ENCODE peak calls at places on chromosomes 2 and 18, in nine cellular contexts. L is WERI-Rb-1, K is astrocyte of the spinal cord, U is K562, B is AG09309, D is psoas muscle, A is HAP-1, J is GM12865, W is skeletal muscle cell. N is an unnamed sample.

GRCh38 chr2:230881840-230882239 is 17.1 kb downstream of the ITM2C start:
- DNase-seq in K (no peak), A (no peak), W (no peak), L (no peak), B (no peak), D (no peak), J (no peak), U (no peak), N (no peak)

GRCh38 chr18:11991021-11991770 is 9.9 kb downstream of the IMPA2 start:
- DNase-seq in D (peak), U (no peak), J (no peak), L (no peak), K (no peak), A (no peak), B (no peak), W (no peak), N (no peak)

GRCh38 chr18:49597152-49597551 is 35.3 kb downstream of the LIPG start:
- DNase-seq in W (no peak), L (peak), U (no peak), J (no peak), A (peak), B (no peak), K (no peak), D (no peak), N (no peak)

GRCh38 chr18:31512203-31512764 is 14.3 kb downstream of the DSG2 start:
- DNase-seq in J (no peak), U (no peak), W (peak), A (no peak), B (no peak), D (no peak), L (no peak), K (peak), N (no peak)

GRCh38 chr18:70377317-70377799 is 88.5 kb downstream of the SOCS6 start:
- DNase-seq in J (no peak), U (no peak), D (no peak), K (no peak), L (no peak), A (no peak), B (no peak), W (no peak), N (no peak)

GRCh38 chr2:160338891-160339290 is 138.8 kb upstream of the ITGB6 start:
- DNase-seq in W (no peak), J (no peak), L (peak), B (no peak), A (no peak), K (no peak), D (no peak), U (no peak), N (no peak)

GRCh38 chr2:46299365-46300263 is 2.4 kb downstream of the EPAS1 start:
- DNase-seq in W (peak), D (peak), K (peak), L (peak), B (no peak), J (no peak), A (peak), U (peak), N (no peak)

GRCh38 chr2:112722816-112723555 is 2.2 kb downstream of the NT5DC4 start:
- DNase-seq in D (no peak), W (no peak), J (no peak), K (no peak), L (no peak), B (no peak), U (no peak), A (no peak), N (no peak)

GRCh38 chr2:30276455-30276911 is 45.1 kb downstream of the LBH start:
- DNase-seq in U (no peak), L (no peak), D (no peak), W (no peak), A (no peak), K (no peak), J (peak), B (no peak), N (no peak)

GRCh38 chr18:10141559-10141958 is 227.7 kb downstream of the VAPA start:
- DNase-seq in D (no peak), K (no peak), W (no peak), U (no peak), B (no peak), L (no peak), A (no peak), J (no peak), N (no peak)

GRCh38 chr18:26455639-26456038 is 92.7 kb downstream of the KCTD1 start:
- DNase-seq in D (no peak), A (no peak), L (no peak), B (no peak), U (no peak), W (no peak), J (no peak), K (no peak), N (no peak)

GRCh38 chr2:148957023-148957422 is 81.5 kb upstream of the LYPD6B start:
- DNase-seq in B (no peak), D (no peak), K (no peak), L (no peak), U (no peak), J (no peak), W (no peak), A (no peak), N (no peak)

GRCh38 chr18:51617572-51618260 is 420.2 kb upstream of the MEX3C start:
- DNase-seq in B (no peak), W (no peak), U (no peak), D (no peak), K (no peak), J (no peak), A (no peak), L (no peak), N (no peak)

GRCh38 chr2:103448416-103448815 is 686.6 kb downstream of the TMEM182 start:
- DNase-seq in J (no peak), W (no peak), K (no peak), L (no peak), B (no peak), U (no peak), A (no peak), D (no peak), N (no peak)

GRCh38 chr2:200603972-200604371 is 18.2 kb downstream of the AOX1 start:
- DNase-seq in K (peak), W (peak), J (no peak), U (no peak), A (no peak), D (no peak), L (no peak), B (no peak), N (no peak)

GRCh38 chr18:71784777-71785176 is 759.4 kb downstream of the CBLN2 start:
- DNase-seq in U (peak), K (no peak), W (no peak), L (peak), A (peak), B (no peak), D (no peak), J (no peak), N (no peak)

GRCh38 chr2:136022747-136023146 is 37.3 kb upstream of the DARS1 start:
- DNase-seq in J (no peak), U (no peak), K (no peak), D (no peak), L (no peak), B (no peak), W (no peak), A (no peak), N (no peak)

GRCh38 chr2:207330912-207331311 is 165.2 kb upstream of the KLF7 start:
- DNase-seq in J (peak), U (peak), B (peak), W (peak), A (no peak), K (peak), L (no peak), D (no peak), N (peak)

GRCh38 chr2:131016826-131017596 is 76.2 kb downstream of the FAM168B start:
- DNase-seq in A (no peak), L (no peak), W (peak), U (no peak), B (no peak), K (peak), J (no peak), D (no peak), N (peak)

GRCh38 chr2:203789613-203790012 is 78.0 kb upstream of the CTLA4 start:
- DNase-seq in A (no peak), K (no peak), J (no peak), D (no peak), B (no peak), L (no peak), U (no peak), W (no peak), N (no peak)

GRCh38 chr2:29518988-29519925 is 402.1 kb downstream of the ALK start:
- DNase-seq in W (peak), B (peak), K (peak), L (no peak), J (no peak), U (no peak), A (no peak), D (no peak), N (peak)

GRCh38 chr2:238081150-238081549 is 19.0 kb upstream of the ESPNL start:
- DNase-seq in D (peak), K (no peak), L (no peak), J (no peak), W (no peak), U (no peak), B (no peak), A (no peak), N (no peak)

GRCh38 chr2:118738524-118739308 is 108.7 kb downstream of the EN1 start:
- DNase-seq in L (no peak), B (peak), U (peak), W (peak), D (no peak), J (no peak), A (no peak), K (peak), N (peak)

GRCh38 chr2:1603059-1603458 is 141.3 kb downstream of the PXDN start:
- DNase-seq in D (no peak), A (no peak), J (no peak), B (no peak), K (no peak), U (no peak), W (no peak), L (no peak), N (no peak)

GRCh38 chr2:113175101-113175628 is 1.4 kb downstream of the PSD4 start:
- DNase-seq in J (peak), L (no peak), W (no peak), U (no peak), A (no peak), K (no peak), B (no peak), D (no peak), N (no peak)

GRCh38 chr2:46053502-46054094 is 243.6 kb upstream of the EPAS1 start:
- DNase-seq in A (no peak), B (no peak), L (no peak), U (no peak), D (no peak), J (no peak), K (no peak), W (no peak), N (no peak)

GRCh38 chr2:75606851-75607798 is 39.5 kb upstream of the MRPL19 start:
- DNase-seq in A (no peak), K (peak), L (no peak), U (no peak), D (no peak), J (no peak), W (peak), B (peak), N (peak)

GRCh38 chr2:48480526-48480925 is 49.4 kb upstream of the STON1 start:
- DNase-seq in U (no peak), D (no peak), J (no peak), W (no peak), L (no peak), A (no peak), K (no peak), B (no peak), N (no peak)

GRCh38 chr2:107932483-107932882 is 53.8 kb upstream of the SLC5A7 start:
- DNase-seq in A (no peak), J (no peak), B (no peak), U (no peak), W (peak), K (peak), L (no peak), D (no peak), N (no peak)

GRCh38 chr2:225994748-225995405 is 595.4 kb downstream of the NYAP2 start:
- DNase-seq in J (no peak), U (no peak), A (no peak), L (no peak), B (no peak), D (no peak), W (no peak), K (peak), N (no peak)

GRCh38 chr2:128413718-128414341 is 95.2 kb upstream of the HS6ST1 start:
- DNase-seq in U (no peak), D (peak), L (peak), A (no peak), J (no peak), B (no peak), K (no peak), W (no peak), N (no peak)

GRCh38 chr2:235642446-235643107 is 148.7 kb downstream of the AGAP1 start:
- DNase-seq in U (no peak), A (no peak), B (no peak), K (peak), W (peak), J (no peak), D (no peak), L (peak), N (no peak)

GRCh38 chr2:176101862-176102261 is 2.3 kb downstream of the HOXD12 start:
- DNase-seq in J (no peak), A (no peak), U (no peak), W (no peak), B (no peak), D (no peak), L (no peak), K (no peak), N (no peak)

GRCh38 chr2:47037678-47038077 is 117.4 kb downstream of the STPG4 start:
- DNase-seq in B (no peak), J (no peak), L (no peak), U (peak), K (no peak), A (no peak), D (no peak), W (no peak), N (no peak)

GRCh38 chr2:213188533-213188867 is 37.1 kb upstream of the IKZF2 start:
- DNase-seq in B (no peak), A (no peak), W (no peak), U (no peak), D (no peak), J (no peak), L (no peak), K (no peak), N (no peak)

GRCh38 chr2:28534817-28535216 is 39.0 kb downstream of the PLB1 start:
- DNase-seq in A (no peak), W (no peak), U (no peak), L (no peak), B (no peak), J (no peak), D (no peak), K (no peak), N (no peak)

GRCh38 chr2:25313711-25314513 is 27.8 kb downstream of the DNMT3A start:
- DNase-seq in L (no peak), W (no peak), K (no peak), A (no peak), B (no peak), D (no peak), U (no peak), J (no peak), N (no peak)

DNA sequence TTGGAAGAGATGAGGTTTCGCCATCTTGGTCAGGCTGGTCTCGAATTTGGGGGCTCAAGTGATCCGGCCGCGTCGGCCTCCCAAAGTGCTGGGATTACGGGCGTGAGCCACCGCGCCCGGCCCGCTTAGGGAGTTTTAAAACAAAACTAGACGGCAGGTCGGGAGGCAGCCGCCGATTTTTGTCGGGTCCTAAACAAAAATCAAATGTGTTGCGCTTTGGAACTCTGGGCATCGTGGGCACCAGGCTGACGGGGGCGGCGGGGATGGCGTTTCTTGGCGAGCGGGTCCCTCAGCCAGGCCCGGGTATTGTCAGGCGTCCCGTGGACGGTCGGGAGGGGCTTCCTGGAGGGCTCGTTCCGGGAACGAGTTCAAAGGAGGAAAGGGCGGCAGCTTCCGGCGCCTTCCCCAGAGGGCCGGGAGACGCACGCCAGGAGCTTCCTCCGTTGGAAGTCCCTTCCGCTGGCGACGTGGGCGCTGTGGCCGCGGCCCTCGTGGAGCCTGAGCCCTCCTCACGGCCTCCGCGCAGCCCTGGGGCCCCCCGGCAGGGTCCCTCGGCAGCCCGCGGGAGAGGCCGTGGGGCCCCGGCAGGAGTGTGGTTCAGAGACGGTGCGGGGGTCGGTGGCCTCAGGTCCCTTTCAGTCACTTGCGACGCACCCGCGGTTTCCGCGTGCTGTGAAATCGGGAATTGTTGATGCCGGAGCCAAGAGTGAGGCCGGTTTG is 59.2 kb downstream of the EMILIN2 start:
- DNase-seq in K (no peak), B (no peak), U (no peak), L (no peak), W (no peak), J (peak), D (peak), A (no peak), N (no peak)
- H3K4me3 ChIP-seq in K (peak), B (peak), U (no peak), L (no peak), W (peak), J (peak), D (peak), A (no peak), N (peak)

DNA sequence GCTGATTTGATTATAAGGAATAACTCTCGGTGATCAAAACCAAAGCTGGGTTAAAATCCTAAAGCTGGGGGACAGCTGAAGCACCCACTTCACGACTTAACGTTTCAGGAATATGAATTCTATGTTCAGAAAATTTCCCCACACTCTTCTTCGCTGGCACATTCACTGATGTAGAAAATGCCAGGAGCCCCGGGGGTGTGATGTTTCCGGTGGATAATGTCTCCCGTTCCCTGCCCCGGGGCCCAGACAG is 191.4 kb upstream of the TCF4 start:
- DNase-seq in L (no peak), K (no peak), B (no peak), A (peak), J (peak), W (no peak), U (no peak), D (peak), N (no peak)
- H3K4me3 ChIP-seq in L (peak), K (peak), B (peak), A (peak), J (peak), W (peak), U (peak), D (peak), N (peak)

DNA sequence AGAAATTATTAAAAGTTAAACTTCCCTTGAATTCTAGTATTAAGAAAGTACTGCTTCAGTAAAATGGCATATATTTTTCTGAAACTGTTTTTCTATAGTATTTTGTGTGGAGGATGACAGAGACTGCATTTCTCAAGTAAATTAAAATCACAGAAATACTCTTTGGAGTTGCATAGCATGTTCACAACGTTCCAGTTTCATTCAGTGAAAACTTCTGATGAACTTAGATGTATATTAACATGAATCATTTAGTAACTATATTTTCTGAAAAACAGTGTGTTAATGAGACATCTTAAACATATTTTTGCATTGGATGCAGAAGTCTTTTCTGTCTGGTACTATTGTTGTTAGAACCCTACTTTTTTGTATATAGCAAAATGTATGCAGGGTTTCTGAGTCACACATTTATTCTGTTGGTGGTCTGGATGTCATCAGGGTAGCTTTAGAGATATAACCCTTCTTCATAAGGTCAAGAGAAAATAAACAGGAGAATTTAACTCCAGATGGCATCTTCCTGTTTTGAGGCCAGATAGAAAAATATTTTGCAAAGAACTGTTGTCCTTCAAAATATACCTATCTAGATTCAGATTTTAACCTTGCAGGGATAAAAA is 5.1 kb downstream of the COL3A1 start:
- DNase-seq in K (no peak), U (no peak), A (no peak), W (no peak), L (no peak), B (no peak), D (no peak), J (no peak), N (no peak)
- H3K4me3 ChIP-seq in K (peak), U (no peak), A (no peak), W (peak), L (no peak), B (peak), D (peak), J (no peak), N (peak)

GRCh38 chr2:20013061-20013721 is 723 bp upstream of the MATN3 start:
- DNase-seq in A (no peak), W (no peak), K (peak), J (no peak), D (no peak), B (no peak), U (no peak), L (no peak), N (no peak)
- H3K4me3 ChIP-seq in A (no peak), W (peak), K (peak), J (peak), D (peak), B (peak), U (peak), L (peak), N (peak)

GRCh38 chr18:75204978-75205759 is 3.8 kb downstream of the PTGR3 start:
- DNase-seq in J (no peak), K (peak), W (no peak), B (no peak), L (no peak), D (peak), U (no peak), A (no peak), N (no peak)
- H3K4me3 ChIP-seq in J (no peak), K (peak), W (peak), B (peak), L (no peak), D (peak), U (peak), A (peak), N (peak)

DNA sequence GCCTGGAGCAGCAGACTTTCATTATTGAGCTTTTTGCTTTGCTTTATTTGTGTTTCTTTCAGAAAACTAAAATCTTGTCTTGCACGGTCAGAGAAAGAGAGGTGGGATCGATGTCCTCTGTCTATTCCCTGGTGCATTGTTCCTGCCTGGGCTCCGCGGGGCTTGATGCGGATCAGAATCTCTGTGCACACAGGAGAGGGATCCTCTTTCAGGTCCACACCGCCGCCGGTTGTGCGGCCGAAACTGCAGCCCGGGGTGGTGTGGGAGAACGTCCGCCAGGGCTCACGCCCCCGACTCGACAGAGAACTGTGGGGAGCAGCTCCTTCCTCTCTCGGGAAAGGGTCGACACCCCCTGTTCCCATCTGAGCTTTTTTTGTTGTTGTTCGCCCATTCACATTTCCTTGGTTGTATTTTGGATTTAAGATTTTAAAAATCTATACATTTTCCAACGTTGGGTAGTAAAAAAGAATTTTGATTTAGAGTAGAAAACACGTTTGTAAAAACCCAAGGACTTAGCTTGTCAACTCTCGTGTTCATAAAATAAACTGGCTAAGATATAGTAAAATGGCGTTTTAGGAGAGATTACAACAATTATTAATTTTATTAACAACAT is 23.6 kb upstream of the ZNF516 start:
- DNase-seq in B (no peak), J (peak), A (peak), U (no peak), L (no peak), D (peak), W (no peak), K (peak), N (no peak)
- H3K4me3 ChIP-seq in B (peak), J (peak), A (no peak), U (no peak), L (no peak), D (peak), W (peak), K (peak), N (peak)

GRCh38 chr2:223943561-223944008 is 1.6 kb downstream of the WDFY1 start:
- DNase-seq in W (no peak), D (no peak), B (no peak), K (peak), L (no peak), U (peak), J (no peak), A (peak), N (no peak)
- H3K4me3 ChIP-seq in W (peak), D (peak), B (peak), K (peak), L (no peak), U (peak), J (peak), A (peak), N (peak)